ENCODE peak calls at places on chromosomes 12 and 14, in eight cellular contexts. U, P, A, H, S, K, R and Y are unnamed samples.
A peak's percentile ranks its signal among the peaks of the same experiment; 100 is the strongest.

GRCh38 chr12:74889073-74889472 is 320.6 kb downstream of the KCNC2 start:
- DNase-seq in K (no peak), H (no peak), R (no peak), S (no peak), A (no peak), U (no peak), P (no peak), Y (no peak)

GRCh38 chr14:95918466-95918865 is 41.8 kb downstream of the TUNAR start:
- DNase-seq in S (peak; percentile 23), P (no peak), U (no peak), A (no peak), H (no peak), K (no peak), R (no peak), Y (no peak)

GRCh38 chr12:109310247-109311125 is 1.4 kb upstream of the FOXN4 start:
- DNase-seq in A (no peak), H (peak; percentile 10), K (no peak), R (no peak), P (no peak), S (no peak), U (peak; percentile 38), Y (peak; percentile 36)

GRCh38 chr14:77284066-77284855 is 13.3 kb upstream of the NGB start:
- DNase-seq in U (no peak), K (no peak), S (no peak), P (no peak), R (no peak), H (no peak), A (no peak), Y (peak; percentile 95)

GRCh38 chr14:96741151-96741977 is 55.8 kb upstream of the VRK1 start:
- DNase-seq in A (peak; percentile 34), H (peak; percentile 71), U (peak; percentile 79), P (peak; percentile 62), K (peak; percentile 37), S (peak; percentile 37), R (peak; percentile 46), Y (no peak)

GRCh38 chr12:69008510-69008909 is 75.5 kb upstream of the CPM start:
- DNase-seq in A (no peak), S (peak; percentile 26), R (no peak), K (no peak), H (no peak), U (no peak), P (no peak), Y (no peak)

GRCh38 chr12:42976620-42977019 is 387.1 kb upstream of the PRICKLE1 start:
- DNase-seq in A (no peak), R (no peak), U (no peak), K (no peak), H (no peak), P (no peak), S (no peak), Y (no peak)

GRCh38 chr12:86006727-86007126 is 132.6 kb downstream of the NTS start:
- DNase-seq in R (no peak), U (no peak), A (no peak), H (no peak), K (no peak), S (peak; percentile 37), P (no peak), Y (no peak)

GRCh38 chr12:100185361-100185894 is 15.2 kb upstream of the ACTR6 start:
- DNase-seq in A (no peak), R (no peak), K (no peak), H (peak; percentile 10), P (no peak), U (no peak), S (no peak), Y (no peak)

GRCh38 chr14:63986789-63987533 is 134.2 kb downstream of the SYNE2 start:
- DNase-seq in K (peak; percentile 14), A (peak; percentile 29), S (peak; percentile 69), P (no peak), U (no peak), H (peak; percentile 92), R (peak; percentile 84), Y (no peak)

GRCh38 chr14:55705651-55706340 is 125.8 kb downstream of the KTN1 start:
- DNase-seq in S (no peak), R (no peak), A (no peak), P (no peak), H (no peak), U (no peak), K (no peak), Y (no peak)

GRCh38 chr12:80778005-80778541 is 61.4 kb downstream of the MYF5 start:
- DNase-seq in K (peak; percentile 84), A (peak; percentile 89), R (peak; percentile 85), U (no peak), P (peak; percentile 84), S (peak; percentile 78), H (peak; percentile 89), Y (peak; percentile 63)

GRCh38 chr12:124318336-124319020 is 23.6 kb downstream of the RFLNA start:
- DNase-seq in S (no peak), R (no peak), P (no peak), K (no peak), H (no peak), U (peak; percentile 46), A (no peak), Y (no peak)

GRCh38 chr14:43418314-43418713 is 1088.8 kb downstream of the FSCB start:
- DNase-seq in S (peak; percentile 7), H (no peak), A (no peak), R (no peak), P (no peak), U (no peak), K (no peak), Y (no peak)

GRCh38 chr12:49296034-49296835 is 1.3 kb downstream of the PRPH start:
- DNase-seq in S (no peak), H (peak; percentile 48), A (no peak), K (peak; percentile 60), U (peak; percentile 84), P (peak; percentile 58), R (no peak), Y (no peak)

GRCh38 chr12:118307069-118307954 is 65.4 kb downstream of the TAOK3 start:
- DNase-seq in R (peak; percentile 91), H (peak; percentile 85), P (peak; percentile 70), K (peak; percentile 92), U (no peak), S (peak; percentile 90), A (peak; percentile 91), Y (no peak)

GRCh38 chr14:101069666-101070362 is 166.3 kb upstream of the RTL1 start:
- DNase-seq in A (no peak), R (no peak), U (no peak), H (no peak), K (no peak), P (no peak), S (no peak), Y (no peak)

GRCh38 chr12:121786441-121786825 is 7.1 kb downstream of the RHOF start:
- DNase-seq in H (peak; percentile 75), A (peak; percentile 94), K (peak; percentile 97), P (peak; percentile 60), S (peak; percentile 98), U (no peak), R (peak; percentile 90), Y (no peak)

GRCh38 chr12:14289596-14289995 is 75.9 kb upstream of the ATF7IP start:
- DNase-seq in H (no peak), R (no peak), A (no peak), P (no peak), K (no peak), S (no peak), U (no peak), Y (no peak)

GRCh38 chr12:105280966-105281693 is 45.2 kb upstream of the APPL2 start:
- DNase-seq in R (no peak), K (peak; percentile 17), A (peak; percentile 19), U (no peak), H (no peak), S (no peak), P (no peak), Y (no peak)

GRCh38 chr12:2233034-2233433 is 180.2 kb downstream of the CACNA1C start:
- DNase-seq in H (peak; percentile 41), S (no peak), U (no peak), R (no peak), K (no peak), A (peak; percentile 62), P (no peak), Y (no peak)

GRCh38 chr12:76964784-76965571 is 86.2 kb upstream of the CSRP2 start:
- DNase-seq in U (no peak), K (no peak), P (no peak), A (no peak), R (no peak), H (no peak), S (no peak), Y (no peak)